ENCODE peak calls at places on chromosomes 7 and 10, in eight cellular contexts. J is upper lobe of right lung; Y is ovary; A is colonic mucosa; W is effector memory CD4-positive, alpha-beta T cell; V is neuronal stem cell; S is mucosa of descending colon; D is neural progenitor cell. P is an unnamed sample.

GRCh38 chr7:27873981-27874957 is 134.3 kb downstream of the TAX1BP1 start:
- DNase-seq in S (peak; percentile 66), A (peak; percentile 78), Y (peak; percentile 73), D (no peak), W (no peak), V (no peak), J (peak; percentile 77), P (no peak)

GRCh38 chr10:95273393-95274312 is 17.1 kb downstream of the PDLIM1 start:
- DNase-seq in D (no peak), A (peak; percentile 66), S (no peak), W (no peak), Y (no peak), J (no peak), V (no peak), P (peak; percentile 68)

GRCh38 chr10:14056545-14057332 is 274.0 kb downstream of the FRMD4A start:
- DNase-seq in S (no peak), W (no peak), A (no peak), J (no peak), V (no peak), Y (no peak), D (peak; percentile 34), P (no peak)

GRCh38 chr7:142711722-142712616 is 37.3 kb upstream of the PRSS1 start:
- DNase-seq in V (no peak), A (no peak), S (no peak), Y (no peak), J (no peak), D (peak; percentile 36), W (no peak), P (no peak)

GRCh38 chr10:113988535-113988934 is 55.1 kb upstream of the ADRB1 start:
- DNase-seq in A (no peak), D (no peak), V (no peak), J (no peak), W (no peak), S (no peak), Y (no peak), P (no peak)

GRCh38 chr7:17772581-17773288 is 167.6 kb downstream of the SNX13 start:
- DNase-seq in J (no peak), S (no peak), A (no peak), Y (no peak), V (no peak), W (no peak), D (peak; percentile 23), P (no peak)

GRCh38 chr7:40717242-40717641 is 582.4 kb downstream of the SUGCT start:
- DNase-seq in S (peak; percentile 58), W (no peak), J (no peak), A (peak; percentile 39), Y (peak; percentile 80), D (peak; percentile 56), V (peak; percentile 36), P (no peak)

GRCh38 chr10:60778978-60779668 is 845 bp downstream of the CDK1 start:
- DNase-seq in J (no peak), Y (no peak), S (peak; percentile 62), A (no peak), D (no peak), W (no peak), V (no peak), P (no peak)

GRCh38 chr10:131947631-131948347 is 33.9 kb downstream of the BNIP3 start:
- DNase-seq in D (no peak), A (no peak), Y (peak; percentile 18), S (no peak), J (peak; percentile 15), V (no peak), W (no peak), P (no peak)

GRCh38 chr7:117152213-117153007 is 170.4 kb downstream of the WNT2 start:
- DNase-seq in J (no peak), A (no peak), D (no peak), S (no peak), W (no peak), Y (no peak), V (no peak), P (no peak)

GRCh38 chr7:36794689-36795088 is 70.4 kb upstream of the AOAH start:
- DNase-seq in W (no peak), S (no peak), Y (peak; percentile 33), J (no peak), A (no peak), V (no peak), D (no peak), P (no peak)

GRCh38 chr7:19621740-19622139 is 87.1 kb downstream of the POLR1F start:
- DNase-seq in W (no peak), V (no peak), Y (no peak), A (no peak), D (no peak), J (no peak), S (no peak), P (no peak)

GRCh38 chr10:130894485-130894884 is 417.0 kb downstream of the TCERG1L start:
- DNase-seq in D (no peak), J (no peak), A (no peak), W (no peak), V (no peak), S (no peak), Y (no peak), P (no peak)

GRCh38 chr7:158145370-158145769 is 442.3 kb downstream of the PTPRN2 start:
- DNase-seq in S (no peak), D (no peak), J (no peak), A (no peak), V (no peak), W (no peak), Y (no peak), P (no peak)

GRCh38 chr7:66529889-66530615 is 98.6 kb upstream of the KCTD7 start:
- DNase-seq in J (no peak), S (no peak), W (no peak), A (no peak), V (peak; percentile 42), Y (no peak), D (peak; percentile 36), P (no peak)

GRCh38 chr7:128253701-128254100 is 12.6 kb downstream of the LEP start:
- DNase-seq in J (no peak), Y (no peak), A (no peak), V (no peak), D (no peak), S (no peak), W (no peak), P (no peak)

GRCh38 chr7:37732880-37733279 is 49.3 kb downstream of the GPR141 start:
- DNase-seq in A (no peak), W (no peak), V (no peak), D (no peak), Y (no peak), J (no peak), S (no peak), P (peak; percentile 47)

GRCh38 chr7:46215987-46216567 is 295.0 kb upstream of the IGFBP3 start:
- DNase-seq in S (no peak), V (peak; percentile 84), J (no peak), Y (no peak), W (no peak), D (peak; percentile 94), A (no peak), P (peak; percentile 36)

GRCh38 chr7:126727930-126728331 is 524.8 kb downstream of the GRM8 start:
- DNase-seq in J (no peak), Y (no peak), W (no peak), D (no peak), V (no peak), A (no peak), S (no peak), P (no peak)

GRCh38 chr10:48705407-48705938 is 20.8 kb downstream of the WDFY4 start:
- DNase-seq in D (no peak), V (no peak), S (no peak), A (no peak), W (no peak), J (no peak), Y (no peak), P (no peak)

GRCh38 chr10:13633689-13634088 is 46.9 kb downstream of the PRPF18 start:
- DNase-seq in D (peak; percentile 55), J (no peak), A (peak; percentile 23), Y (no peak), W (no peak), V (no peak), S (no peak), P (no peak)

GRCh38 chr7:33195264-33195663 is 65.9 kb downstream of the BBS9 start:
- DNase-seq in A (no peak), S (no peak), J (no peak), D (no peak), V (no peak), W (no peak), Y (no peak), P (no peak)

DNA sequence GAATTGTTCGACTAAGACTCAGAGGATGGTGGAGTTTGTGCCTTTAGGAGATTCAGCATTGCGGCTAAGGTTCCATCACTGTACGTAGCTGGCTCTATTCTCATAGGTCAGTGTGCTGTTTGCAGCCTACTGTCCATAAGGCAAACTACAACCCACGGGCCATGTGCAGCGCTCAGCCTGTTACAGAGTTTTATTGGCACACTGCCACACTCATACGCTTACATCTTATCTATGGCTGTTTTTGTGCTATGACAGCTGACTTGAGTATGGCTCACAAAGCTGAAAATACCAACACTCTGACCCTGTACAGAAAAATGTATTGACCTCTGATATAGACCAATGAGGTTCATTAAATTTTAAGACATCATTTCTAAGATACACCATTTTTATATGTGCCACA is 114.5 kb downstream of the ARID5B start:
- DNase-seq in D (no peak), A (no peak), S (no peak), Y (no peak), V (no peak), J (no peak), W (no peak), P (no peak)
- H3K4me1 ChIP-seq in D (peaks cover 28% of the 10 kb centered on the region), A (peaks cover 3% of the 10 kb centered on the region), S (no peaks in the 10 kb centered on the region), Y (peaks cover 7% of the 10 kb centered on the region), V (peaks cover 3% of the 10 kb centered on the region), J (peaks cover 49% of the 10 kb centered on the region), W (no peaks in the 10 kb centered on the region), P (peaks cover 25% of the 10 kb centered on the region)

DNA sequence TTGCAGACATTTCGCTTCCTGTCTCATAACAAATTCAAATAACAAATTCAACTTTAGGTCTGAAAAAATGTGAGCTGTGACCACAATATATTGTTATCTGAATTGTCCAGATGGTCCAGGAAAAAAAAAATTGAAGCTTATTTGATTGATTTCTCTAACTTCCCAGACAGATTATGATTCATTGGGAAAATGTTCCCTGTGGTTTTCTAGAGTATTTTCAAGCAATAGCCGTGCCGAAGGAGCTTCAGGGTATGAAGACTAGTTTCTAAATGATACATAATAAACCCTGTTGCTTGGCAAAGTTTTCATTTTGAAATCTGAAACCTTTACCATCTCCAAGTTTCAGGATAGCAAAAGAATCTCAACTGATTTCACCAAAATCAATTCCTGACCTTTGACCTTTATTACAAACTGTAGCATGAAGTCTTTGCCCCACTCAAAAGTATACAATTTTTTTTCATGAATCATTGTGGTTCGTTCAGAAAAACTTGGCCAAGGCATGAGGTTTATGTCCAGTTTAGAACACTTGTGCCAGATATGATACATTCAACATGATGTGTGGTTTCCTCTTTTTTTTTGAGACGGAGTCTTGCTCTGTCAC is 109.9 kb downstream of the JCAD start:
- DNase-seq in A (no peak), D (no peak), J (no peak), W (no peak), V (no peak), S (no peak), Y (no peak), P (no peak)
- H3K4me1 ChIP-seq in A (no peaks in the 10 kb centered on the region), D (peaks cover 9% of the 10 kb centered on the region), J (peaks cover 39% of the 10 kb centered on the region), W (no peaks in the 10 kb centered on the region), V (peaks cover 2% of the 10 kb centered on the region), S (no peaks in the 10 kb centered on the region), Y (peaks cover 6% of the 10 kb centered on the region), P (no peaks in the 10 kb centered on the region)

GRCh38 chr10:34811968-34812514 is 3.1 kb downstream of the PARD3 start:
- DNase-seq in Y (no peak), W (no peak), D (no peak), J (no peak), S (no peak), A (no peak), V (no peak), P (no peak)
- H3K4me1 ChIP-seq in Y (peaks cover 24% of the 10 kb centered on the region), W (no peaks in the 10 kb centered on the region), D (peaks cover 39% of the 10 kb centered on the region), J (peaks cover 17% of the 10 kb centered on the region), S (peaks cover 4% of the 10 kb centered on the region), A (peaks cover 7% of the 10 kb centered on the region), V (peaks cover 22% of the 10 kb centered on the region), P (peaks cover 4% of the 10 kb centered on the region)

GRCh38 chr10:78779339-78779955 is 289.3 kb upstream of the ZMIZ1 start:
- DNase-seq in A (no peak), S (no peak), D (no peak), V (no peak), J (peak; percentile 31), W (no peak), Y (no peak), P (no peak)
- H3K4me1 ChIP-seq in A (no peaks in the 10 kb centered on the region), S (peaks cover 6% of the 10 kb centered on the region), D (no peaks in the 10 kb centered on the region), V (peaks cover 9% of the 10 kb centered on the region), J (peaks cover 7% of the 10 kb centered on the region), W (no peaks in the 10 kb centered on the region), Y (peaks cover 14% of the 10 kb centered on the region), P (peaks cover 11% of the 10 kb centered on the region)

P was measured in prostate gland.